ENCODE peak calls at places on chromosomes 11 and 22, in nine cellular contexts. V is aorta; O is kidney glomerular epithelial cell; A is RPMI8226; D is T-helper 2 cell; N is activated T-cell treated with anti-CD3 and anti-CD28 coated beads for 1 hour; Y is activated naive CD4-positive, alpha-beta T cell; Q is caudate nucleus; C is skeletal muscle cell. S is an unnamed sample.

GRCh38 chr11:44727373-44728084 is 767 bp downstream of the TSPAN18 start:
- DNase-seq in V (peak; percentile 87), O (peak; percentile 33), A (peak; percentile 69), D (peak; percentile 69), N (peak; percentile 70), Y (peak; percentile 72), Q (peak; percentile 34), C (no peak), S (peak; percentile 75)

GRCh38 chr11:36566407-36567053 is 1.3 kb upstream of the RAG1 start:
- DNase-seq in V (no peak), O (no peak), A (peak; percentile 4), D (no peak), N (no peak), Y (no peak), Q (no peak), C (no peak), S (no peak)

GRCh38 chr11:104946907-104947306 is 21.5 kb downstream of the CASP4 start:
- DNase-seq in V (no peak), O (peak; percentile 67), A (peak; percentile 71), D (no peak), N (no peak), Y (no peak), Q (no peak), C (no peak), S (peak; percentile 53)

GRCh38 chr22:27637604-27638003 is 164.0 kb downstream of the MN1 start:
- DNase-seq in V (no peak), O (peak; percentile 3), A (no peak), D (no peak), N (no peak), Y (no peak), Q (no peak), C (no peak), S (no peak)

GRCh38 chr11:112310414-112310813 is 49.8 kb upstream of the PLET1 start:
- DNase-seq in V (no peak), O (no peak), A (no peak), D (no peak), N (no peak), Y (no peak), Q (no peak), C (peak; percentile 41), S (no peak)

GRCh38 chr11:60959445-60959844 is 7.5 kb upstream of the SLC15A3 start:
- DNase-seq in V (no peak), O (no peak), A (no peak), D (no peak), N (no peak), Y (no peak), Q (no peak), C (no peak), S (no peak)

GRCh38 chr11:66045177-66045639 is 3.8 kb downstream of the GAL3ST3 start:
- DNase-seq in V (peak; percentile 80), O (peak; percentile 51), A (peak; percentile 96), D (peak; percentile 66), N (peak; percentile 86), Y (peak; percentile 77), Q (peak; percentile 59), C (peak; percentile 20), S (peak; percentile 78)

GRCh38 chr11:8025816-8026215 is 38.7 kb downstream of the EIF3F start:
- DNase-seq in V (no peak), O (peak; percentile 40), A (no peak), D (no peak), N (no peak), Y (no peak), Q (no peak), C (no peak), S (no peak)

GRCh38 chr11:111851636-111852035 is 19.7 kb downstream of the ALG9 start:
- DNase-seq in V (no peak), O (peak; percentile 24), A (no peak), D (no peak), N (no peak), Y (no peak), Q (no peak), C (no peak), S (no peak)

GRCh38 chr22:49638788-49639187 is 188.9 kb downstream of the BRD1 start:
- DNase-seq in V (no peak), O (no peak), A (no peak), D (no peak), N (no peak), Y (no peak), Q (no peak), C (no peak), S (no peak)

GRCh38 chr11:64237484-64237951 is 3.1 kb downstream of the VEGFB start:
- DNase-seq in V (peak; percentile 51), O (no peak), A (peak; percentile 96), D (no peak), N (no peak), Y (no peak), Q (no peak), C (no peak), S (peak; percentile 95)

GRCh38 chr22:24521791-24522245 is 26.7 kb downstream of the UPB1 start:
- DNase-seq in V (no peak), O (peak; percentile 82), A (peak; percentile 86), D (no peak), N (no peak), Y (peak; percentile 4), Q (no peak), C (no peak), S (peak; percentile 57)

GRCh38 chr11:2592559-2593392 is 107.0 kb downstream of the KCNQ1OT1 start:
- DNase-seq in V (no peak), O (no peak), A (no peak), D (no peak), N (no peak), Y (no peak), Q (no peak), C (no peak), S (no peak)

GRCh38 chr11:14041565-14041964 is 79.0 kb downstream of the SPON1 start:
- DNase-seq in V (no peak), O (no peak), A (no peak), D (no peak), N (no peak), Y (no peak), Q (no peak), C (no peak), S (no peak)

GRCh38 chr11:44823006-44823405 is 96.2 kb downstream of the TSPAN18 start:
- DNase-seq in V (no peak), O (no peak), A (no peak), D (no peak), N (no peak), Y (no peak), Q (no peak), C (no peak), S (no peak)

GRCh38 chr22:40511604-40512003 is 124.9 kb downstream of the MRTFA start:
- DNase-seq in V (no peak), O (no peak), A (peak; percentile 30), D (no peak), N (no peak), Y (no peak), Q (no peak), C (no peak), S (no peak)

GRCh38 chr11:6538456-6538855 is 41.4 kb downstream of the DNHD1 start:
- DNase-seq in V (no peak), O (no peak), A (no peak), D (no peak), N (no peak), Y (no peak), Q (no peak), C (no peak), S (no peak)

GRCh38 chr11:9313648-9314290 is 624 bp downstream of the TMEM41B start:
- DNase-seq in V (no peak), O (peak; percentile 22), A (peak; percentile 10), D (peak; percentile 13), N (peak; percentile 2), Y (peak; percentile 33), Q (no peak), C (no peak), S (peak; percentile 32)

GRCh38 chr11:112881461-112881860 is 79.8 kb upstream of the NCAM1 start:
- DNase-seq in V (peak; percentile 81), O (peak; percentile 73), A (peak; percentile 48), D (no peak), N (no peak), Y (no peak), Q (peak; percentile 92), C (no peak), S (peak; percentile 49)

GRCh38 chr11:86988351-86988881 is 33.2 kb upstream of the FZD4 start:
- DNase-seq in V (no peak), O (no peak), A (no peak), D (no peak), N (no peak), Y (no peak), Q (no peak), C (no peak), S (no peak)

GRCh38 chr22:46622081-46622521 is 1.9 kb downstream of the GRAMD4 start:
- DNase-seq in V (peak; percentile 78), O (no peak), A (no peak), D (no peak), N (no peak), Y (no peak), Q (peak; percentile 34), C (no peak), S (no peak)

GRCh38 chr11:20243974-20244373 is 83.7 kb upstream of the DBX1 start:
- DNase-seq in V (no peak), O (no peak), A (no peak), D (no peak), N (no peak), Y (no peak), Q (no peak), C (no peak), S (no peak)

GRCh38 chr11:794766-795637 is 3.1 kb downstream of the SLC25A22 start:
- DNase-seq in V (no peak), O (no peak), A (peak; percentile 54), D (no peak), N (no peak), Y (no peak), Q (no peak), C (no peak), S (peak; percentile 66)

GRCh38 chr11:9831122-9831521 is 167.2 kb downstream of the SWAP70 start:
- DNase-seq in V (no peak), O (no peak), A (no peak), D (no peak), N (no peak), Y (no peak), Q (no peak), C (no peak), S (no peak)

GRCh38 chr22:35349704-35350538 is 31.0 kb upstream of the HMOX1 start:
- DNase-seq in V (peak; percentile 55), O (no peak), A (peak; percentile 31), D (no peak), N (no peak), Y (no peak), Q (no peak), C (peak; percentile 41), S (no peak)

GRCh38 chr22:36330655-36331305 is 57.0 kb downstream of the MYH9 start:
- DNase-seq in V (peak; percentile 88), O (no peak), A (no peak), D (no peak), N (no peak), Y (no peak), Q (no peak), C (no peak), S (peak; percentile 41)